ENCODE peak calls at places on chromosomes 11 and 22, in ten cellular contexts. E is stomach, M is A549, Z is ovary, J is HepG2, F is transverse colon, G is H1, A is K562, L is tibial nerve, H is suprapubic skin. D is an unnamed sample.

GRCh38 chr11:118791961-118792578 is 1.1 kb upstream of the DDX6 start:
- DNase-seq in M (peak; percentile 10), G (no peak), L (no peak), E (peak; percentile 37), F (peak; percentile 45), H (peak; percentile 85), A (peak; percentile 32), Z (no peak), J (no peak), D (no peak)

GRCh38 chr22:29820941-29821789 is 16.9 kb downstream of the ASCC2 start:
- DNase-seq in J (peak; percentile 86), F (peak; percentile 87), A (peak; percentile 88), L (peak; percentile 45), H (peak; percentile 82), Z (no peak), M (peak; percentile 85), E (peak; percentile 94), G (no peak), D (no peak)

GRCh38 chr11:76803023-76803422 is 19.9 kb downstream of the TSKU start:
- DNase-seq in Z (no peak), L (no peak), G (no peak), E (no peak), M (peak; percentile 34), J (no peak), F (no peak), H (peak; percentile 83), A (no peak), D (peak; percentile 90)

GRCh38 chr22:29630180-29630498 is 26.7 kb downstream of the NF2 start:
- DNase-seq in F (no peak), M (no peak), A (no peak), L (no peak), E (no peak), G (no peak), Z (no peak), H (no peak), J (no peak), D (no peak)

GRCh38 chr22:32996702-32997101 is 61.5 kb downstream of the SYN3 start:
- DNase-seq in J (no peak), M (peak; percentile 16), A (no peak), Z (no peak), L (peak; percentile 68), E (no peak), G (no peak), H (peak; percentile 94), F (peak; percentile 10), D (peak; percentile 95)

GRCh38 chr11:68173926-68174325 is 39.2 kb downstream of the KMT5B start:
- DNase-seq in F (no peak), G (no peak), Z (no peak), J (no peak), A (no peak), L (no peak), E (no peak), H (no peak), M (no peak), D (no peak)

GRCh38 chr11:59865031-59865430 is 1.3 kb downstream of the TCN1 start:
- DNase-seq in Z (no peak), L (no peak), F (no peak), J (no peak), E (no peak), A (no peak), M (no peak), G (no peak), H (no peak), D (no peak)

GRCh38 chr11:64040684-64041267 is 5.0 kb downstream of the FLRT1 start:
- DNase-seq in G (no peak), Z (no peak), H (no peak), M (peak; percentile 52), F (no peak), L (no peak), A (peak; percentile 54), E (no peak), J (peak; percentile 27), D (no peak)

GRCh38 chr22:46364341-46365165 is 29.0 kb downstream of the TRMU start:
- DNase-seq in M (no peak), G (no peak), H (no peak), J (no peak), E (no peak), Z (no peak), F (no peak), A (no peak), L (no peak), D (no peak)

GRCh38 chr22:44871782-44872181 is 119.4 kb downstream of the ARHGAP8 start:
- DNase-seq in J (no peak), F (no peak), L (no peak), E (no peak), M (no peak), H (no peak), Z (no peak), G (no peak), A (no peak), D (no peak)

GRCh38 chr11:46776878-46777277 is 57.9 kb downstream of the F2 start:
- DNase-seq in F (no peak), H (no peak), E (no peak), L (no peak), A (no peak), G (no peak), Z (no peak), M (no peak), J (no peak), D (no peak)

GRCh38 chr11:58392741-58393140 is 13.9 kb downstream of the OR5B3 start:
- DNase-seq in J (peak; percentile 2), A (no peak), E (no peak), Z (no peak), F (no peak), M (no peak), L (no peak), G (no peak), H (no peak), D (no peak)

GRCh38 chr11:126153999-126154398 is 57.5 kb downstream of the RPUSD4 start:
- DNase-seq in G (no peak), M (no peak), Z (no peak), J (no peak), E (no peak), L (no peak), F (no peak), A (no peak), H (no peak), D (no peak)

GRCh38 chr22:29265306-29265705 is 2.5 kb downstream of the RHBDD3 start:
- DNase-seq in J (no peak), A (no peak), M (no peak), Z (no peak), G (no peak), H (no peak), E (no peak), F (no peak), L (no peak), D (no peak)

DNA sequence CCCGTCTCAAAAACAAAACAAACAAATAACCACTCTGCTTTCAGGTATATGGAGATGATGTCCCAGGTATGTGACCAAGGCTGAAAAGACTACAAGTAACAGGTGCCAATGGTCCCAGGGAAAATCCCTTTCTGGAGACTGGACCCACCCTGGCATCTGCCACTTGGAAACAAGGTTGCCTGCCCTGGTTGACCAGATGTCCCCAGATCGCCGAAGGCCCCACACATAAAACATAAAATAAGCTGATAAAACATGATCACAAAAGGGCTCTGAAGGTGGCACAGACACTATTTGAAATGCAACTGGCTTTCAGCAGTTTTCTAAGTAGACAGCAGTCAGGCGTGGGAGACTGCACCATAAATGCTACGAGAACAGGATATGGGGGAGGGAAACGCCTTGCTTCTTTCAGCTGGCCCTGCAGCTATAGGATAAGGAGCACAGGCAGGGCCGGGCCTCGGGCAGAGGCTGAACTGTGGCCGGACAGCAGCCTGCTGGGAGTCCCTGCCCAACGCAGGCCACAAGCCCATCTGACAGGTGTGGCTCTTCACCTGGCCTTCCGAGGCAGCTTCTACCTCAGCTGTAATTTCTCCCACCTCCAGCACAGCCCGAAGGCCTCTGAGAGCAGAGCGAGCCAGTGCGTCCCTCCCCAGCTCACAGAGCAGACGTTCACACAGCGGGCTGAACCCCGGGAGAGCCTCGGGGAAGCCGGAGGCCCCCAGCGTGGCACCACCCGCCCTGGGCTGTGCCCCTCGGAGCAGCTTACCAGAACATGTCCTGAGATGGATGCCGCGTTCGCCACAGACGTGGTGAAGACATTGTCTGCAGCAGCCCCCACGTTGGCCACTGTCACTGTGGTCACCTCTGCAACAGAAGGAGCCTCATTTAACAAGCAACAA is 4.0 kb downstream of the DEAF1 start:
- DNase-seq in F (peak; percentile 68), G (no peak), L (no peak), E (no peak), H (no peak), J (no peak), Z (no peak), M (no peak), A (peak; percentile 78), D (no peak)
- TF ChIP-seq EP300 in F (no peak), G (no peak), L (no peak), E (no peak), H (no peak), J (no peak), Z (no peak), M (no peak), A (peak; percentile 59), D (no peak)

GRCh38 chr22:37517826-37518450 is 1.3 kb downstream of the CARD10 start:
- DNase-seq in E (no peak), M (no peak), Z (no peak), L (no peak), A (no peak), J (no peak), G (no peak), F (no peak), H (no peak), D (no peak)
- TF ChIP-seq EP300 in E (no peak), M (no peak), Z (no peak), L (no peak), A (no peak), J (no peak), G (no peak), F (no peak), H (no peak), D (no peak)

GRCh38 chr11:83249972-83250593 is 36.1 kb downstream of the CCDC90B start:
- DNase-seq in F (no peak), M (peak; percentile 58), A (peak; percentile 52), Z (no peak), E (no peak), G (no peak), H (no peak), L (no peak), J (peak; percentile 24), D (no peak)
- TF ChIP-seq EP300 in F (no peak), M (no peak), A (no peak), Z (no peak), E (no peak), G (no peak), H (no peak), L (no peak), J (no peak), D (no peak)

GRCh38 chr22:35437038-35437437 is 37.1 kb downstream of the MCM5 start:
- DNase-seq in M (peak; percentile 72), Z (no peak), G (peak; percentile 56), E (no peak), F (no peak), L (no peak), A (peak; percentile 88), J (no peak), H (no peak), D (no peak)
- TF ChIP-seq EP300 in M (no peak), Z (no peak), G (no peak), E (no peak), F (no peak), L (no peak), A (no peak), J (no peak), H (no peak), D (no peak)